ENCODE peak calls at places on chromosomes 16 and 17, in six cellular contexts. U is suprapubic skin, T is Peyer's patch, K is thoracic aorta, Y is upper lobe of right lung, W is pancreas. R is an unnamed sample.

GRCh38 chr17:80790021-80790765 is 201.4 kb upstream of the CHMP6 start:
- DNase-seq in K (no peak), W (no peak), U (no peak), Y (no peak), T (no peak), R (no peak)

GRCh38 chr17:59914274-59914854 is 21.4 kb downstream of the RPS6KB1 start:
- DNase-seq in W (no peak), U (no peak), T (no peak), K (no peak), Y (no peak), R (peak; percentile 72)

GRCh38 chr17:61474235-61474927 is 22.2 kb downstream of the TBX4 start:
- DNase-seq in U (peak; percentile 3), W (no peak), T (no peak), K (no peak), Y (peak; percentile 5), R (peak; percentile 68)

GRCh38 chr17:50151937-50152547 is 1.6 kb upstream of the PPP1R9B start:
- DNase-seq in W (peak; percentile 90), K (no peak), Y (peak; percentile 87), U (no peak), T (peak; percentile 90), R (peak; percentile 86)

GRCh38 chr16:19223235-19223847 is 55.3 kb downstream of the SYT17 start:
- DNase-seq in T (peak; percentile 19), K (no peak), U (no peak), Y (no peak), W (no peak), R (no peak)

GRCh38 chr17:64219571-64219970 is 43.5 kb downstream of the TEX2 start:
- DNase-seq in T (no peak), K (no peak), Y (no peak), U (no peak), W (no peak), R (peak; percentile 68)

GRCh38 chr17:27530791-27531391 is 74.6 kb downstream of the KSR1 start:
- DNase-seq in K (no peak), Y (peak; percentile 77), T (no peak), W (no peak), U (no peak), R (no peak)

GRCh38 chr16:22194707-22195444 is 11.2 kb upstream of the EEF2K start:
- DNase-seq in W (no peak), Y (no peak), U (no peak), K (no peak), T (no peak), R (no peak)

GRCh38 chr17:40312131-40312731 is 3.3 kb downstream of the RARA start:
- DNase-seq in K (no peak), W (no peak), U (peak; percentile 52), Y (peak; percentile 68), T (no peak), R (no peak)

GRCh38 chr16:71811261-71811803 is 2.7 kb upstream of the AP1G1 start:
- DNase-seq in U (no peak), K (no peak), T (no peak), Y (no peak), W (no peak), R (no peak)

GRCh38 chr16:89700649-89701424 is 668 bp downstream of the SPATA2L start:
- DNase-seq in K (no peak), T (peak; percentile 58), W (peak; percentile 66), U (no peak), Y (peak; percentile 85), R (no peak)

GRCh38 chr17:45578516-45579455 is 88.3 kb upstream of the PLEKHM1 start:
- DNase-seq in Y (no peak), T (no peak), U (no peak), W (no peak), K (no peak), R (no peak)

GRCh38 chr17:74239169-74239568 is 25.8 kb downstream of the TTYH2 start:
- DNase-seq in W (no peak), Y (no peak), U (no peak), K (peak; percentile 17), T (no peak), R (peak; percentile 79)

GRCh38 chr17:10888858-10889257 is 51.0 kb upstream of the PIRT start:
- DNase-seq in K (no peak), W (no peak), Y (no peak), T (no peak), U (no peak), R (no peak)

GRCh38 chr16:19119564-19119963 is 5.8 kb downstream of the ITPRIPL2 start:
- DNase-seq in U (no peak), W (no peak), Y (no peak), T (no peak), K (no peak), R (peak; percentile 89)

GRCh38 chr16:66131895-66132294 is 234.6 kb upstream of the CDH5 start:
- DNase-seq in U (no peak), Y (no peak), T (no peak), K (no peak), W (no peak), R (peak; percentile 50)

GRCh38 chr17:65551641-65552040 is 9.8 kb downstream of the AXIN2 start:
- DNase-seq in W (no peak), K (no peak), U (no peak), T (no peak), Y (no peak), R (no peak)

GRCh38 chr17:65548570-65548969 is 12.9 kb downstream of the AXIN2 start:
- DNase-seq in T (no peak), K (no peak), U (no peak), W (no peak), Y (no peak), R (no peak)

GRCh38 chr17:65550758-65551157 is 10.7 kb downstream of the AXIN2 start:
- DNase-seq in T (no peak), U (no peak), Y (no peak), K (no peak), W (no peak), R (no peak)

GRCh38 chr17:65552214-65552613 is 9.2 kb downstream of the AXIN2 start:
- DNase-seq in T (no peak), Y (no peak), W (no peak), U (no peak), K (no peak), R (no peak)

DNA sequence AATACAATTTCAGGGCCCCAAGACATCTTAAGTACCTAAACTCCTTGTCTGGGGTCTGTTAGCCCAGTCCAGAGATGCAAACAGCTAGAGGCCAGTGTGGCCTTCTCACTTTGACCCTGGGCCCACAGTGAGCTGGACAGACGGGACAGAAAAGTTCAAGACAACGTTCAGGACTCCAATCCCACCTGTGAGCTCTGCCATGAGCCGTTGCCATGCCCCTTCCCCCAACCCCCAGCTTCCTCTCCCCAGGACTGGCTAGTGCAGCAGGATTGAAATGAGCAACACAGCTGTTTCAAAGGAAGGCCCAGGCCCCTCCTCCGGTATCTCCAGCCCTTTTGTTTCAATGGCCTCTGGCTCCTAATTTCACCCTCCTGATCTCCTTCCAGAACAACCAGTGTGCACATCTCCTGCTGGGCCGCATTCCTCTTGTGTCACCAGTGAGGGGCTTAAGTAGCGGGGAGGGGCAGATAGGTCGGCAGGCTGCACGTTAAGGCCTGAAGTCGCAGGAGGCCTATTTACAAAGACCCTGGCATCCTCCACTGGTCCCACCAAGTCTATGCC is 11.3 kb downstream of the AXIN2 start:
- DNase-seq in U (no peak), T (no peak), K (no peak), W (no peak), Y (no peak), R (no peak)
- H3K4me3 ChIP-seq in U (no peak overlapping the region), T (no peak overlapping the region), K (no peak overlapping the region), W (no peak overlapping the region), Y (no peak overlapping the region), R (no peak overlapping the region)

DNA sequence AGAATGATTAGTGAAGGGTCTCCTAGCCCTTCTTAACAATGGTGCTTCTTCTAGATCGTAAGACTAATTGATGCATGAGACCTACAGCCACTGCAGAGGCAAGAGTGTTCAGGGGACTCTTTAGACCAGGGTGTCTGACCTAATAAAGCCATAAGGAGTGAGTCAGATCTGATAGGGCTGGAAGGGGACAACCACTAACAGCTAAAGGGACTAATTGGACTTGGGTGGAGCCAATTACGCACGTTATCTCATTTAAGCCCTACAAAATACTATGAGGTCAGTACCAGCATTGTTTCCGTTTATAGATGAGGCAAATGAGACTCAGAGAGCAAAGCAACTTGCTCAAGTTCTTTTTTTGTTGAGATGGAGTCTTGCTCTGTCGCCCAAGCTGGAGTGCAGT is 14.5 kb upstream of the RNF222 start:
- DNase-seq in T (no peak), Y (no peak), W (no peak), K (no peak), U (no peak), R (no peak)
- TF ChIP-seq CTCF in T (no peak), Y (no peak), W (no peak), K (no peak), U (no peak), R (no peak)

DNA sequence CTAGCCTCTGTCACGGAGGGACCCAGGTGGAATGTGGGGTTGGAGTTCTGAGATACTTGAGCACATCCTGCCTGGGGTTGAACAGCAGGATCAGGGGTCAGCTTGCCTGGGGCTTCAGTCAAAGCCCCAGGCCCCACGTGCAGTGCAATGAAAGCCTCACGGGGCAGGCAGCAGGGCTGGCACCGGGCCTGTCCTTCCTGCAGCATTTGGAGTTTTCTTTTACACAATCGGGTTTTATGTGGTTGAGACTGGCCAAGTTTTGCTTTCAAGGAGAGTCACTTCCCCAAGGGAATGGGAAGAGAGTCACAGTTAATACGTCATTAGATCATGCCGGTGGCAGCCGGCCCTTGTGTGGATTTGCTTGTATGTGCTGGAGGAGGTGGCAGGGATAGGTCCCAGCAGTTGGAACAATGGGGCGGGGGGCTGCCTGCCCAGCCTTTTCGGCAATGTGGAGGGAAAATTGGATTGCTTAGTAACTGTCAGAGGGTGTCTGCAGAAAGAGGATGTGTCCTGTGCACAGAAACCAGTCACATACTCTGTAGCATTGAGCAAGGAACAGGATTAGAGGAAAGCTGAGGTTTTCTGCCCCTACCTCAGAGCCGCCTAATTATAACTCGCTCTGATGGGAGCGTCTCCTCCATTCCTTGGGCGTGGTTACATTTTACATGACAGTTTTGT is 4.5 kb downstream of the RMI2 start:
- DNase-seq in Y (peak; percentile 77), U (peak; percentile 82), T (no peak), W (peak; percentile 41), K (no peak), R (peak; percentile 73)
- H3K4me3 ChIP-seq in Y (no peak overlapping the region), U (no peak overlapping the region), T (no peak overlapping the region), W (no peak overlapping the region), K (no peak overlapping the region), R (no peak overlapping the region)

GRCh38 chr17:18318771-18319450 is 3.8 kb downstream of the SMCR8 start:
- DNase-seq in K (no peak), T (no peak), Y (no peak), U (no peak), W (no peak), R (no peak)

GRCh38 chr17:18320301-18320700 is 5.2 kb downstream of the SMCR8 start:
- DNase-seq in Y (no peak), T (no peak), U (no peak), W (no peak), K (no peak), R (no peak)

GRCh38 chr17:18318122-18318521 is 3.0 kb downstream of the SMCR8 start:
- DNase-seq in W (no peak), T (no peak), K (no peak), U (no peak), Y (no peak), R (no peak)

GRCh38 chr17:18321309-18321708 is 6.2 kb downstream of the SMCR8 start:
- DNase-seq in U (no peak), K (no peak), T (no peak), Y (no peak), W (no peak), R (no peak)

GRCh38 chr17:18319604-18320256 is 4.6 kb downstream of the SMCR8 start:
- DNase-seq in Y (no peak), U (no peak), W (no peak), K (no peak), T (no peak), R (peak; percentile 74)
- TF ChIP-seq CTCF in Y (peak; percentile 27), U (peak; percentile 29), W (no peak), K (no peak), T (peak; percentile 38), R (peak; percentile 63)

GRCh38 chr16:29815032-29815721 is 775 bp upstream of the PAGR1 start:
- DNase-seq in U (peak; percentile 83), T (peak; percentile 53), K (no peak), Y (peak; percentile 76), W (peak; percentile 54), R (no peak)
- H3K4me3 ChIP-seq in U (peak overlapping the region; percentile 76), T (peak overlapping the region; percentile 63), K (peak overlapping the region; percentile 95), Y (peak overlapping the region; percentile 83), W (peak overlapping the region; percentile 62), R (peak overlapping the region; percentile 57)

R was measured in fibroblast of the aortic adventitia.